ENCODE peak calls at places on chromosomes 12 and 14, in five cellular contexts. D is lung, C is NB4, A is choroid plexus epithelial cell, G is PC-3. Z is an unnamed sample.

GRCh38 chr12:55717397-55718007 is 1.7 kb downstream of the BLOC1S1 start:
- DNase-seq in D (no peak), G (peak; percentile 82), A (peak; percentile 72), C (peak; percentile 51), Z (no peak)

GRCh38 chr12:124720687-124721500 is 142.8 kb downstream of the SCARB1 start:
- DNase-seq in C (no peak), D (no peak), G (peak; percentile 64), A (peak; percentile 36), Z (no peak)

GRCh38 chr14:54680636-54681035 is 113.7 kb downstream of the SAMD4A start:
- DNase-seq in C (no peak), D (no peak), A (peak; percentile 68), G (no peak), Z (no peak)

GRCh38 chr12:64172143-64172970 is 49.7 kb downstream of the KICS2 start:
- DNase-seq in D (no peak), G (peak; percentile 14), A (no peak), C (no peak), Z (no peak)

GRCh38 chr12:124914392-124915248 is at the start of gene UBC:
- DNase-seq in G (peak; percentile 89), A (peak; percentile 97), D (peak; percentile 92), C (peak; percentile 96), Z (no peak)

GRCh38 chr12:123524378-123524777 is 9.1 kb downstream of the RILPL1 start:
- DNase-seq in G (no peak), C (no peak), A (no peak), D (no peak), Z (no peak)

GRCh38 chr12:31600764-31601163 is 9.8 kb upstream of the DENND5B start:
- DNase-seq in C (no peak), A (no peak), G (no peak), D (no peak), Z (no peak)

GRCh38 chr14:53331247-53331646 is 178.1 kb upstream of the DDHD1 start:
- DNase-seq in G (peak; percentile 91), D (no peak), A (peak; percentile 47), C (no peak), Z (peak; percentile 19)

GRCh38 chr12:46832084-46832704 is 6.4 kb upstream of the SLC38A4 start:
- DNase-seq in D (no peak), A (no peak), G (no peak), C (no peak), Z (no peak)

GRCh38 chr14:60590907-60591510 is 58.3 kb downstream of the SIX1 start:
- DNase-seq in G (no peak), C (peak; percentile 11), D (no peak), A (peak; percentile 12), Z (peak; percentile 50)

GRCh38 chr14:106872619-106873446 is 1346.5 kb downstream of the TMEM121 start:
- DNase-seq in D (peak; percentile 84), A (no peak), C (peak; percentile 90), G (peak; percentile 83), Z (no peak)

GRCh38 chr12:123986374-123986920 is 13.4 kb downstream of the ZNF664 start:
- DNase-seq in C (no peak), A (no peak), D (no peak), G (no peak), Z (no peak)

GRCh38 chr14:89912667-89913211 is 41.8 kb downstream of the EFCAB11 start:
- DNase-seq in A (peak; percentile 98), G (peak; percentile 68), D (no peak), C (no peak), Z (peak; percentile 96)

GRCh38 chr14:89507926-89508460 is 91.0 kb upstream of the FOXN3 start:
- DNase-seq in A (no peak), C (no peak), G (peak; percentile 89), D (no peak), Z (no peak)

GRCh38 chr14:92922883-92923743 is at the start of gene CHGA:
- DNase-seq in C (peak; percentile 57), A (peak; percentile 48), D (peak; percentile 35), G (no peak), Z (no peak)

GRCh38 chr12:129300011-129300410 is 446.7 kb downstream of the GLT1D1 start:
- DNase-seq in D (no peak), G (no peak), A (no peak), C (no peak), Z (no peak)

GRCh38 chr12:12560587-12561304 is 1.9 kb downstream of the DUSP16 start:
- DNase-seq in G (peak; percentile 79), C (peak; percentile 81), A (peak; percentile 76), D (peak; percentile 72), Z (no peak)

GRCh38 chr12:27180862-27181261 is 63.2 kb upstream of the STK38L start:
- DNase-seq in C (peak; percentile 39), D (no peak), A (no peak), G (peak; percentile 88), Z (no peak)

GRCh38 chr14:95549656-95550585 is 15.1 kb downstream of the GLRX5 start:
- DNase-seq in C (no peak), D (no peak), G (no peak), A (no peak), Z (no peak)

DNA sequence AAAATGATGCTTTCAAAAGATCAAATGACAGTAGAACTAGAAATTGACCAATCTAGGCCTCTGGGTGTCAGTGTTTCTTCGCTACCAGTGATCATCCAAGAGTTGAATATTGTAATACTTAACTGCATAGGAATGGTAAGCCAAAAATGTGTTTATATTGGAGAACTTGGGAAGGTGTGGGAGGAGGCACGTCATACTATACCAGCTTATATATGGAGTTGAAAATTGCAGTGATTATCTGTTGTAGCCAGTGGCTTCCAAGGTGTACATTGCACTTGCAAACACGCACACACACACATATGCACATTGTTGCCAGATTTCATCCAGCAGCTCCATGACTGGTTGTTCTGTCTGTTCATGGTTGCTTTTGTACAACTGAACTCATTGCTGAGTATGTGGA is 36.1 kb downstream of the EID3 start:
- DNase-seq in G (no peak), A (no peak), D (no peak), C (no peak), Z (no peak)
- TF ChIP-seq CTCF in G (peak; percentile 42), A (peak; percentile 7), D (no peak), C (no peak), Z (no peak)

GRCh38 chr14:38256358-38256840 is 506 bp upstream of the CLEC14A start:
- DNase-seq in D (no peak), C (no peak), A (peak; percentile 69), G (no peak), Z (peak; percentile 34)

GRCh38 chr14:38254565-38255407 is 1.1 kb downstream of the CLEC14A start:
- DNase-seq in G (no peak), D (no peak), A (no peak), C (no peak), Z (no peak)

GRCh38 chr14:38255408-38255672 is 553 bp downstream of the CLEC14A start:
- DNase-seq in A (peak; percentile 22), D (no peak), C (no peak), G (no peak), Z (no peak)

GRCh38 chr14:38257500-38257899 is 1.6 kb upstream of the CLEC14A start:
- DNase-seq in D (no peak), A (peak; percentile 33), G (peak; percentile 25), C (no peak), Z (no peak)

DNA sequence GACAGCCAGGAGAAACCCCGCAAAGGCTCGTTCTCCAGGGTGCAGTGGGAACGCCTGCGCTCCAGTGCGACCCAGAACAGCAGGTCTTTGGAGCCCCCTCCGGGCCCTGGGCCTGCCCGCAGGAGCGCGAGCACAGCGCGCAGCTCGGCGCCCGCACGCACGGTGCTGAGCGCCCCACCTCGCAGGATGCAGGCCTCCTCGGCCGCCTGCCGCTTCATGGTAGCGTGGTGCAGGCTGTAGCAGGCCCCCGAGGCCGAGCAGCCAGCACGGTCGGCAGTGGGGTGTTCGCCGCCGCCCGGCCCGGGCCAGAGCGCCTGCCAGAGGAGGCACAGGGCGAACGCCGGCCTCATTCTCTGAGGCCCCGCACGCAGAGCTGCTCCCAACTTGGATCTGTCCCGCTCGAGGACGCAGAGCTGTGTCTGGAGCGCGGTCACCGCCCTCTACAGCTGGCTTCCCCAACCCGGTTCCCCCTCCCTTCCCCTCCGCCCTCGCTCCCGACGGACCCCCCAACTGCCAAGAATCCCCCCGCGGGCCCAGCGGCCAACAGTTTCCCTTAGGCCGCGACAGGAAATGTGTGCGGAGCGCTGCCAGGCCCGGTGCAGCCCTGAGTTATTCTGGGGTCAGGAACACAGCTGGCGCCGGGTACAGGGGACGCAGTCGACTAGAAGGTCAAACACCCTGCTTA is at the start of gene CLEC14A:
- DNase-seq in G (no peak), C (no peak), A (peak; percentile 45), D (peak; percentile 30), Z (no peak)
- TF ChIP-seq CTCF in G (no peak), C (no peak), A (no peak), D (no peak), Z (no peak)

GRCh38 chr12:67220065-67220464 is 49.1 kb upstream of the CAND1 start:
- DNase-seq in D (no peak), G (peak; percentile 62), A (peak; percentile 19), C (peak; percentile 15), Z (no peak)

GRCh38 chr12:67217647-67218046 is 51.5 kb upstream of the CAND1 start:
- DNase-seq in C (no peak), A (no peak), G (no peak), D (no peak), Z (no peak)

GRCh38 chr12:67223225-67223624 is 45.9 kb upstream of the CAND1 start:
- DNase-seq in C (no peak), G (no peak), A (no peak), D (no peak), Z (no peak)

DNA sequence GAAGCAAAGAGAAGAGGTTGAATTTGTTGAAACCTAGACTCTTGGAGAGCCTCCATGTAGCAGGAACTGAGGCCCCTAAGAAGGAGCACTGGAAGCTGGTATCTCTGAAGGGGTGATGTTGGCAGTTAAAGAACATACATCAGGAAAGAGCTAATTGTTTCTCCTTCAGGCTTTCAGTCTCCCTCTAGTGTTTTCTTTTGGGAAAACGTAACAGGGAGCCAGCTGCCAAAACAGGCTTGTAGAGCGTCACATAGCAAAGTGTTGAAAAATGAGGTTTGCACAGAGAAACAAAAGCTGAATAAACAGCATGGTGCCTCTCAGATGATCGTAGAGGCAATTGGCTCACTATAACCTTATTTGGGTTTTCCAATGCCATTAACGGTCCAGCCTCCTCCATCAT is 46.9 kb upstream of the CAND1 start:
- DNase-seq in D (no peak), G (peak; percentile 63), A (peak; percentile 65), C (peak; percentile 15), Z (no peak)
- TF ChIP-seq CTCF in D (no peak), G (peak; percentile 63), A (peak; percentile 63), C (no peak), Z (peak; percentile 16)

DNA sequence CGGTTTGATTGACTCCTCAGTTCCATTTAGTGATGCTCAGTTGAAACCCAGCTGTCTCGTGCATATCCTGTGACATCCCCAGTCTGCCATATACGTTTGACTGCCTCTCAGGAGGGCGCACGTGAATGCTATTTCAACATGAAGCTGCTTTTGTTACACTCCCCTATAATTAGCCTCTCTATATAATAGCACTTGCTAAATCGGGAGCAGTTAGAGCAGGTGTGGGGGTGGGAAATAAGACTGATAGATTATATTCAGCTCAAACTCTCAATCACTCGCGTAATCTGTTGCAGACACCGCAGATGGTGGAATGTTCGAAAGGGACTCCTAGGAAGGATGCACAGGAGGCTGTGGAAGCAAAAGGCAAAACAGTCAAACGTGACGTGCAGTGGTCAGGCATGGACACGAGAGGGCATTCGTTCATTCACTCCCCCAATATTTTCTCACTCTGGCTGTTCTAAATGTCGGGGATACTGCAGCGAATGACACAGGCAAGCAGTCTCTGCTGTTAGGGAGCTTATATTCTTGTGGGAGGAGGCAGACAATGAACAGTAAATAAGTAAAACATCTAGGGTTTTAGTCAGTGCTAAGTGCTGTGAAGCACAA is 29.8 kb downstream of the KCNA1 start:
- DNase-seq in A (no peak), G (no peak), D (no peak), C (no peak), Z (no peak)
- TF ChIP-seq CTCF in A (no peak), G (no peak), D (no peak), C (no peak), Z (no peak)

GRCh38 chr12:132163911-132164288 is 19.6 kb downstream of the NOC4L start:
- DNase-seq in G (no peak), A (no peak), C (peak; percentile 53), D (no peak), Z (no peak)
- TF ChIP-seq CTCF in G (peak; percentile 33), A (peak; percentile 28), C (peak; percentile 29), D (no peak), Z (no peak)